ENCODE peak calls at places on chromosomes 16 and 17, in five cellular contexts. I, X, R, W and O are unnamed samples.
A peak's percentile ranks its signal among the peaks of the same experiment; 100 is the strongest.

GRCh38 chr16:2487517-2487842 is 12.6 kb downstream of the TBC1D24 start:
- DNase-seq in I (no peak), X (no peak), R (no peak), W (no peak), O (no peak)

GRCh38 chr17:81097943-81098308 is 63.0 kb downstream of the BAIAP2 start:
- DNase-seq in I (no peak), X (no peak), R (no peak), W (no peak), O (peak; percentile 39)

GRCh38 chr17:69539781-69540319 is 125.4 kb downstream of the MAP2K6 start:
- DNase-seq in I (peak; percentile 91), X (no peak), R (peak; percentile 70), W (no peak), O (no peak)

GRCh38 chr17:50634915-50635719 is 436 bp downstream of the ABCC3 start:
- DNase-seq in I (no peak), X (no peak), R (no peak), W (no peak), O (no peak)

GRCh38 chr16:8928467-8928957 is 35.2 kb downstream of the USP7 start:
- DNase-seq in I (no peak), X (no peak), R (no peak), W (no peak), O (no peak)

GRCh38 chr16:25298165-25298872 is 40.7 kb upstream of the ZKSCAN2 start:
- DNase-seq in I (no peak), X (no peak), R (no peak), W (no peak), O (no peak)

GRCh38 chr16:1651055-1651454 is 27.0 kb upstream of the JPT2 start:
- DNase-seq in I (no peak), X (no peak), R (no peak), W (no peak), O (no peak)

GRCh38 chr17:28357061-28357900 is at the start of gene POLDIP2:
- DNase-seq in I (peak; percentile 96), X (peak; percentile 95), R (peak; percentile 61), W (peak; percentile 98), O (peak; percentile 94)

GRCh38 chr16:81752225-81752875 is 26.7 kb upstream of the PLCG2 start:
- DNase-seq in I (peak; percentile 13), X (no peak), R (no peak), W (peak; percentile 62), O (peak; percentile 76)

GRCh38 chr17:32783602-32784001 is 93.3 kb downstream of the MYO1D start:
- DNase-seq in I (peak; percentile 79), X (no peak), R (peak; percentile 28), W (no peak), O (no peak)